ENCODE peak calls at places on chromosomes 2 and 18, in ten cellular contexts. N is dorsolateral prefrontal cortex, J is astrocyte of the spinal cord, D is GM12865, P is AG10803, Z is gastrocnemius medialis, T is IMR-90, S is NB4, W is hepatocyte, K is fibroblast of lung. O is an unnamed sample.

GRCh38 chr2:9144047-9144446 is 62.6 kb upstream of the ASAP2 start:
- DNase-seq in W (no peak), S (no peak), D (no peak), J (no peak), T (no peak), Z (no peak), N (no peak), P (no peak), K (no peak), O (no peak)

GRCh38 chr2:74495440-74495839 is 4.0 kb downstream of the LBX2 start:
- DNase-seq in J (no peak), D (no peak), K (no peak), P (no peak), T (no peak), W (no peak), N (no peak), Z (no peak), S (no peak), O (no peak)

GRCh38 chr18:21404426-21404825 is 162.4 kb downstream of the GREB1L start:
- DNase-seq in N (no peak), T (no peak), Z (no peak), D (no peak), K (no peak), W (no peak), J (no peak), P (no peak), S (no peak), O (no peak)

GRCh38 chr2:233408366-233409285 is 54.3 kb downstream of the DGKD start:
- DNase-seq in W (no peak), P (no peak), S (no peak), Z (no peak), T (no peak), D (no peak), N (no peak), J (no peak), K (no peak), O (no peak)

GRCh38 chr2:238247002-238247822 is 7.4 kb upstream of the HES6 start:
- DNase-seq in S (no peak), T (no peak), D (no peak), J (no peak), Z (peak; percentile 87), W (no peak), K (no peak), P (peak; percentile 19), N (no peak), O (no peak)

GRCh38 chr2:203340791-203341487 is 12.7 kb downstream of the ABI2 start:
- DNase-seq in N (no peak), Z (no peak), W (no peak), K (peak; percentile 91), J (peak; percentile 76), S (no peak), P (peak; percentile 90), D (no peak), T (peak; percentile 69), O (peak; percentile 67)

GRCh38 chr2:180063494-180063893 is 56.4 kb upstream of the CWC22 start:
- DNase-seq in K (no peak), D (no peak), S (no peak), N (no peak), T (no peak), W (no peak), Z (no peak), J (no peak), P (no peak), O (no peak)

GRCh38 chr2:141728886-141729285 is 401.9 kb downstream of the LRP1B start:
- DNase-seq in K (no peak), Z (no peak), P (no peak), W (no peak), J (no peak), T (no peak), D (no peak), N (no peak), S (no peak), O (no peak)

GRCh38 chr2:39875182-39875913 is 96.3 kb upstream of the THUMPD2 start:
- DNase-seq in D (no peak), Z (peak; percentile 29), W (peak; percentile 35), P (peak; percentile 94), K (peak; percentile 96), T (peak; percentile 97), S (peak; percentile 13), N (no peak), J (peak; percentile 94), O (peak; percentile 50)

GRCh38 chr2:162006326-162006725 is 67.7 kb downstream of the DPP4 start:
- DNase-seq in S (no peak), P (peak; percentile 40), N (no peak), K (no peak), T (no peak), W (no peak), J (no peak), Z (no peak), D (no peak), O (no peak)

GRCh38 chr18:44321868-44322590 is 358.7 kb upstream of the SETBP1 start:
- DNase-seq in N (no peak), T (no peak), P (no peak), J (no peak), K (no peak), W (no peak), D (no peak), S (no peak), Z (no peak), O (no peak)

GRCh38 chr2:75140288-75140687 is 59.0 kb downstream of the TACR1 start:
- DNase-seq in P (no peak), D (no peak), J (no peak), N (no peak), K (no peak), W (no peak), Z (no peak), T (no peak), S (no peak), O (no peak)

GRCh38 chr18:35376742-35377695 is at the start of gene ZNF396:
- DNase-seq in T (peak; percentile 27), D (peak; percentile 74), Z (peak; percentile 62), P (peak; percentile 62), K (peak; percentile 62), N (peak; percentile 86), W (peak; percentile 83), J (peak; percentile 57), S (peak; percentile 71), O (no peak)

GRCh38 chr2:44999540-44999939 is 9.7 kb downstream of the SIX2 start:
- DNase-seq in P (no peak), T (no peak), K (no peak), N (no peak), W (no peak), S (no peak), D (no peak), J (no peak), Z (no peak), O (no peak)

GRCh38 chr2:45000341-45000901 is 8.8 kb downstream of the SIX2 start:
- DNase-seq in N (no peak), T (no peak), D (no peak), S (peak; percentile 60), K (no peak), P (no peak), W (no peak), Z (no peak), J (no peak), O (no peak)

GRCh38 chr2:45001629-45002385 is 7.4 kb downstream of the SIX2 start:
- DNase-seq in K (no peak), Z (no peak), S (no peak), P (no peak), J (no peak), T (no peak), D (no peak), N (no peak), W (no peak), O (no peak)

GRCh38 chr2:45002661-45003210 is 6.5 kb downstream of the SIX2 start:
- DNase-seq in D (no peak), W (no peak), N (no peak), S (no peak), T (no peak), K (no peak), Z (no peak), P (no peak), J (no peak), O (no peak)

GRCh38 chr2:45000921-45001628 is 8.2 kb downstream of the SIX2 start:
- DNase-seq in Z (no peak), J (no peak), K (no peak), W (peak; percentile 54), N (no peak), T (no peak), D (no peak), S (peak; percentile 25), P (no peak), O (no peak)
- H3K4me3 ChIP-seq in Z (no peak overlapping the region), J (peak overlapping the region; percentile 24), K (no peak overlapping the region), W (peak overlapping the region; percentile 20), N (peak overlapping the region; percentile 44), T (no peak overlapping the region), D (no peak overlapping the region), S (no peak overlapping the region), P (peak overlapping the region; percentile 39), O (peak overlapping the region; percentile 30)

DNA sequence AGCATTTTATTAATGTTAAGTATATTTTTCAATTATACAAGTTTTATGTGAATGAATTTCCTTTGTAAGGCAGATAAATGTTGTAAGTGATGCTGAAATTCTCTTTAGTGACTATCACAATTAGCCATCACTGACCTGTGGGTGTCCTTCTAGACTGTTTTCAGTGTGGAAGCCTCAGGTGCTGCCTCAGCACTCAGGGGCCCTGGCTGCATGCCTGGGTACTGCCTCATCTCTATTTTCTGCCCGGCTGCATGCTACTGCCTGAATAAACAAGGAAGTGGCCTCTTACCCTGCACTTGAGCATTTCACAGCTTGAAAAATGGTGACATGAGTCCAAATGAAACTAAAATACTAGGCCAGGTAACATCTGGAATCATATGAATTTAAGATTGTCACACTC is 787.6 kb upstream of the SALL3 start:
- DNase-seq in J (no peak), P (no peak), Z (no peak), D (no peak), W (peak; percentile 58), S (no peak), T (no peak), K (no peak), N (no peak), O (no peak)
- TF ChIP-seq CTCF in J (no peak), P (no peak), Z (no peak), D (no peak), W (peak; percentile 32), S (no peak), T (no peak), K (no peak), N (no peak), O (no peak)

GRCh38 chr2:181307203-181307991 is 149.8 kb upstream of the ITGA4 start:
- DNase-seq in P (no peak), W (no peak), K (no peak), Z (no peak), J (no peak), N (no peak), S (peak; percentile 26), D (peak; percentile 59), T (no peak), O (no peak)
- H3K4me3 ChIP-seq in P (no peak overlapping the region), W (no peak overlapping the region), K (no peak overlapping the region), Z (no peak overlapping the region), J (no peak overlapping the region), N (no peak overlapping the region), S (no peak overlapping the region), D (peak overlapping the region; percentile 51), T (no peak overlapping the region), O (no peak overlapping the region)

GRCh38 chr2:26561918-26562810 is 79.0 kb downstream of the CIB4 start:
- DNase-seq in T (no peak), N (no peak), J (no peak), Z (peak; percentile 23), W (no peak), S (peak; percentile 65), D (peak; percentile 11), P (peak; percentile 4), K (peak; percentile 30), O (no peak)
- TF ChIP-seq CTCF in T (peak; percentile 15), N (peak; percentile 10), J (peak; percentile 11), Z (peak; percentile 20), W (no peak), S (peak; percentile 34), D (no peak), P (peak; percentile 15), K (no peak), O (peak; percentile 34)

O was measured in epithelial cell of proximal tubule.